ENCODE peak calls at places on chromosomes 1 and 21, in nine cellular contexts. One of them, this sample, is unnamed.
A peak's percentile ranks its signal among the peaks of the same experiment; 100 is the strongest.

GRCh38 chr1:20735581-20736111 is 3.1 kb upstream of the SH2D5 start:
- DNase-seq in astrocyte of the spinal cord: no peak
- DNase-seq in spleen: no peak
- DNase-seq in GM06990: no peak
- DNase-seq in prostate gland: no peak
- DNase-seq in HFF-Myc: no peak
- DNase-seq in HCT116: no peak
- DNase-seq in AG04450: no peak
- DNase-seq in neural crest cell: no peak
- DNase-seq in this sample: no peak

GRCh38 chr1:246680696-246681127 is 43.5 kb upstream of the SCCPDH start:
- DNase-seq in HFF-Myc: no peak
- DNase-seq in HCT116: no peak
- DNase-seq in neural crest cell: no peak
- DNase-seq in spleen: no peak
- DNase-seq in AG04450: no peak
- DNase-seq in prostate gland: no peak
- DNase-seq in GM06990: no peak
- DNase-seq in astrocyte of the spinal cord: no peak
- DNase-seq in this sample: no peak

GRCh38 chr1:218304281-218305039 is 19.4 kb downstream of the RRP15 start:
- DNase-seq in neural crest cell: no peak
- DNase-seq in astrocyte of the spinal cord: peak; percentile 58
- DNase-seq in spleen: no peak
- DNase-seq in HFF-Myc: no peak
- DNase-seq in GM06990: no peak
- DNase-seq in HCT116: no peak
- DNase-seq in AG04450: no peak
- DNase-seq in prostate gland: no peak
- DNase-seq in this sample: no peak

GRCh38 chr1:55582078-55582477 is 366.9 kb upstream of the USP24 start:
- DNase-seq in spleen: no peak
- DNase-seq in GM06990: no peak
- DNase-seq in HFF-Myc: no peak
- DNase-seq in prostate gland: no peak
- DNase-seq in neural crest cell: no peak
- DNase-seq in AG04450: no peak
- DNase-seq in HCT116: no peak
- DNase-seq in astrocyte of the spinal cord: no peak
- DNase-seq in this sample: no peak

GRCh38 chr1:19436716-19437476 is 48.4 kb downstream of the CAPZB start:
- DNase-seq in spleen: no peak
- DNase-seq in AG04450: no peak
- DNase-seq in astrocyte of the spinal cord: no peak
- DNase-seq in HFF-Myc: no peak
- DNase-seq in prostate gland: peak; percentile 94
- DNase-seq in neural crest cell: no peak
- DNase-seq in GM06990: no peak
- DNase-seq in HCT116: no peak
- DNase-seq in this sample: no peak

GRCh38 chr1:39890267-39890666 is 7.0 kb upstream of the TRIT1 start:
- DNase-seq in GM06990: no peak
- DNase-seq in astrocyte of the spinal cord: no peak
- DNase-seq in HFF-Myc: no peak
- DNase-seq in neural crest cell: no peak
- DNase-seq in prostate gland: no peak
- DNase-seq in HCT116: no peak
- DNase-seq in spleen: no peak
- DNase-seq in AG04450: no peak
- DNase-seq in this sample: no peak

GRCh38 chr1:208161656-208162375 is 82.4 kb downstream of the PLXNA2 start:
- DNase-seq in neural crest cell: no peak
- DNase-seq in HFF-Myc: no peak
- DNase-seq in AG04450: no peak
- DNase-seq in spleen: no peak
- DNase-seq in GM06990: no peak
- DNase-seq in prostate gland: no peak
- DNase-seq in astrocyte of the spinal cord: peak; percentile 63
- DNase-seq in HCT116: no peak
- DNase-seq in this sample: no peak

GRCh38 chr1:32716312-32717126 is 13.9 kb upstream of the SYNC start:
- DNase-seq in neural crest cell: peak; percentile 43
- DNase-seq in spleen: peak; percentile 81
- DNase-seq in AG04450: no peak
- DNase-seq in HFF-Myc: no peak
- DNase-seq in HCT116: peak; percentile 89
- DNase-seq in prostate gland: peak; percentile 98
- DNase-seq in GM06990: peak; percentile 59
- DNase-seq in astrocyte of the spinal cord: no peak
- DNase-seq in this sample: peak; percentile 57

GRCh38 chr1:226916497-226916896 is 23.6 kb upstream of the COQ8A start:
- DNase-seq in GM06990: no peak
- DNase-seq in HCT116: no peak
- DNase-seq in HFF-Myc: no peak
- DNase-seq in prostate gland: no peak
- DNase-seq in AG04450: no peak
- DNase-seq in neural crest cell: no peak
- DNase-seq in spleen: no peak
- DNase-seq in astrocyte of the spinal cord: no peak
- DNase-seq in this sample: no peak

GRCh38 chr1:188499690-188500089 is 1670.9 kb downstream of the PLA2G4A start:
- DNase-seq in HFF-Myc: no peak
- DNase-seq in AG04450: no peak
- DNase-seq in GM06990: no peak
- DNase-seq in HCT116: no peak
- DNase-seq in astrocyte of the spinal cord: peak; percentile 23
- DNase-seq in prostate gland: no peak
- DNase-seq in neural crest cell: no peak
- DNase-seq in spleen: no peak
- DNase-seq in this sample: no peak

GRCh38 chr21:44378646-44379581 is 25.5 kb downstream of the TRPM2 start:
- DNase-seq in HFF-Myc: no peak
- DNase-seq in spleen: no peak
- DNase-seq in AG04450: no peak
- DNase-seq in GM06990: no peak
- DNase-seq in HCT116: no peak
- DNase-seq in neural crest cell: no peak
- DNase-seq in astrocyte of the spinal cord: no peak
- DNase-seq in prostate gland: no peak
- DNase-seq in this sample: no peak

GRCh38 chr1:26218906-26219494 is 15.0 kb upstream of the CEP85 start:
- DNase-seq in spleen: no peak
- DNase-seq in astrocyte of the spinal cord: no peak
- DNase-seq in HCT116: no peak
- DNase-seq in GM06990: no peak
- DNase-seq in AG04450: no peak
- DNase-seq in neural crest cell: no peak
- DNase-seq in prostate gland: no peak
- DNase-seq in HFF-Myc: no peak
- DNase-seq in this sample: no peak

GRCh38 chr1:109521465-109521951 is 12.0 kb upstream of the AMIGO1 start:
- DNase-seq in astrocyte of the spinal cord: no peak
- DNase-seq in prostate gland: no peak
- DNase-seq in neural crest cell: no peak
- DNase-seq in AG04450: no peak
- DNase-seq in HFF-Myc: no peak
- DNase-seq in HCT116: no peak
- DNase-seq in GM06990: no peak
- DNase-seq in spleen: no peak
- DNase-seq in this sample: no peak

GRCh38 chr1:18091660-18092446 is 15.7 kb upstream of the IGSF21 start:
- DNase-seq in AG04450: no peak
- DNase-seq in HFF-Myc: peak; percentile 2
- DNase-seq in spleen: no peak
- DNase-seq in HCT116: no peak
- DNase-seq in astrocyte of the spinal cord: peak; percentile 26
- DNase-seq in GM06990: no peak
- DNase-seq in prostate gland: no peak
- DNase-seq in neural crest cell: no peak
- DNase-seq in this sample: no peak

GRCh38 chr1:46517932-46518498 is 28.4 kb downstream of the DMBX1 start:
- DNase-seq in HCT116: no peak
- DNase-seq in prostate gland: no peak
- DNase-seq in astrocyte of the spinal cord: no peak
- DNase-seq in neural crest cell: no peak
- DNase-seq in spleen: peak; percentile 22
- DNase-seq in AG04450: no peak
- DNase-seq in GM06990: no peak
- DNase-seq in HFF-Myc: no peak
- DNase-seq in this sample: no peak
- TF ChIP-seq CTCF in HCT116: no peak
- TF ChIP-seq CTCF in prostate gland: no peak
- TF ChIP-seq CTCF in astrocyte of the spinal cord: no peak
- TF ChIP-seq CTCF in neural crest cell: no peak
- TF ChIP-seq CTCF in spleen: no peak
- TF ChIP-seq CTCF in AG04450: no peak
- TF ChIP-seq CTCF in GM06990: no peak
- TF ChIP-seq CTCF in HFF-Myc: no peak
- TF ChIP-seq CTCF in this sample: no peak

DNA sequence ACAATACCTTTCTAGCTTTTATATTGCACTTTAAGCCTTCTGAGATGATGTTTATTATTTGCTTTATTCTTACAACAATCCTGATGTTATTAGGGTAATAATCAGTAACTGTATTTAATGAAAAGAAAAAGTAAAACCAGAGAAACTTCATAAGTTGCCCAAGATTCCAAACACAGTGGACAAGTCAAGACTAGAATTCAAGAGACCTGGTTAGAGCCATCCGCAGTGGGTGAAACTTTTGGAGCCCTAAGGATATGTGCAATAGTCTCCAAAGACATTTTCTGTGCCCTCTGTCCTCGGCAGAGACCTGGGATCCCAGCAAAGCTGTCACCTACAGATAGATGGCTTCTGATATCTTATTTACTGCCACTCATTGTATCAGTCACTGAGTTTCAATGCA is 106.8 kb upstream of the DPT start:
- DNase-seq in prostate gland: no peak
- DNase-seq in AG04450: no peak
- DNase-seq in HCT116: no peak
- DNase-seq in astrocyte of the spinal cord: no peak
- DNase-seq in GM06990: no peak
- DNase-seq in spleen: no peak
- DNase-seq in HFF-Myc: no peak
- DNase-seq in neural crest cell: no peak
- DNase-seq in this sample: no peak
- TF ChIP-seq CTCF in prostate gland: no peak
- TF ChIP-seq CTCF in AG04450: no peak
- TF ChIP-seq CTCF in HCT116: no peak
- TF ChIP-seq CTCF in astrocyte of the spinal cord: no peak
- TF ChIP-seq CTCF in GM06990: no peak
- TF ChIP-seq CTCF in spleen: no peak
- TF ChIP-seq CTCF in HFF-Myc: no peak
- TF ChIP-seq CTCF in neural crest cell: no peak
- TF ChIP-seq CTCF in this sample: no peak

GRCh38 chr1:47507140-47507539 is 69.3 kb downstream of the FOXD2 start:
- DNase-seq in spleen: no peak
- DNase-seq in prostate gland: no peak
- DNase-seq in HCT116: no peak
- DNase-seq in AG04450: no peak
- DNase-seq in GM06990: no peak
- DNase-seq in HFF-Myc: no peak
- DNase-seq in astrocyte of the spinal cord: no peak
- DNase-seq in neural crest cell: no peak
- DNase-seq in this sample: no peak

GRCh38 chr1:47510282-47510811 is 72.5 kb downstream of the FOXD2 start:
- DNase-seq in AG04450: no peak
- DNase-seq in HCT116: no peak
- DNase-seq in astrocyte of the spinal cord: no peak
- DNase-seq in HFF-Myc: no peak
- DNase-seq in prostate gland: no peak
- DNase-seq in GM06990: no peak
- DNase-seq in spleen: peak; percentile 11
- DNase-seq in neural crest cell: no peak
- DNase-seq in this sample: no peak

GRCh38 chr1:47511825-47512224 is 74.0 kb downstream of the FOXD2 start:
- DNase-seq in astrocyte of the spinal cord: no peak
- DNase-seq in GM06990: no peak
- DNase-seq in prostate gland: no peak
- DNase-seq in HCT116: no peak
- DNase-seq in spleen: no peak
- DNase-seq in neural crest cell: no peak
- DNase-seq in AG04450: no peak
- DNase-seq in HFF-Myc: no peak
- DNase-seq in this sample: no peak

GRCh38 chr1:47507921-47508894 is 70.4 kb downstream of the FOXD2 start:
- DNase-seq in HFF-Myc: no peak
- DNase-seq in spleen: peak; percentile 73
- DNase-seq in AG04450: no peak
- DNase-seq in astrocyte of the spinal cord: no peak
- DNase-seq in HCT116: no peak
- DNase-seq in neural crest cell: peak; percentile 50
- DNase-seq in GM06990: no peak
- DNase-seq in prostate gland: peak; percentile 27
- DNase-seq in this sample: peak; percentile 18

DNA sequence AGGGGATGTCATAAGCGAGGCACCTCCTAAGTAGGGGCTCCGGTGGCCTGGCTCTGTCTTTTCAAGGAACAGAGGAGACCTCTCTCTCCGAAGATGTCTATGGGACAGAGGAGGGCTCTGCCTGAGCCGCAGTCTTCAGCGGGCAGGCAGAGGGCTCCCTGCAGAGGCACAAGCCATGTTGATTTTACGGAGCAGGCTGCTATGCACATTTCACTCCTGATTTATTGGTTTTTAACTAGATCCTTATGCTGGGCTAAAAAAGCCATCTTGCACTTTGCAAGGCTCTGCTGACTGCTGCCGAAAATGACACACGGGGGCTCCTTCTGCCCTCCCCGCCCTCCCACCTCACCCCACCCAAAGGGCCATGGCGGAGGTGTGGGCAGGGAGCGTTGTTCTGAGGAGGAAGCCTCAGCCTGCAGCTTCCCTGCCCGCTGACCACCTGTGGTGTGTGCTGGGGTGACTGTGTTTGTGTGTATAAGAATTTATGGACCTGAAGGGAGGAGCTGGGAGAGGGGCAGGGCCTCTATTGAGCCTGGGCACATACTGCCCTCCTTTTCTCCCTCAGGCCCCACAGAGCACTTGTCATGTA is 71.2 kb downstream of the FOXD2 start:
- DNase-seq in spleen: peak; percentile 49
- DNase-seq in neural crest cell: no peak
- DNase-seq in HFF-Myc: no peak
- DNase-seq in AG04450: no peak
- DNase-seq in HCT116: no peak
- DNase-seq in astrocyte of the spinal cord: peak; percentile 31
- DNase-seq in prostate gland: no peak
- DNase-seq in GM06990: no peak
- DNase-seq in this sample: no peak
- TF ChIP-seq CTCF in spleen: no peak
- TF ChIP-seq CTCF in neural crest cell: no peak
- TF ChIP-seq CTCF in HFF-Myc: no peak
- TF ChIP-seq CTCF in AG04450: no peak
- TF ChIP-seq CTCF in HCT116: no peak
- TF ChIP-seq CTCF in astrocyte of the spinal cord: no peak
- TF ChIP-seq CTCF in prostate gland: no peak
- TF ChIP-seq CTCF in GM06990: no peak
- TF ChIP-seq CTCF in this sample: no peak

DNA sequence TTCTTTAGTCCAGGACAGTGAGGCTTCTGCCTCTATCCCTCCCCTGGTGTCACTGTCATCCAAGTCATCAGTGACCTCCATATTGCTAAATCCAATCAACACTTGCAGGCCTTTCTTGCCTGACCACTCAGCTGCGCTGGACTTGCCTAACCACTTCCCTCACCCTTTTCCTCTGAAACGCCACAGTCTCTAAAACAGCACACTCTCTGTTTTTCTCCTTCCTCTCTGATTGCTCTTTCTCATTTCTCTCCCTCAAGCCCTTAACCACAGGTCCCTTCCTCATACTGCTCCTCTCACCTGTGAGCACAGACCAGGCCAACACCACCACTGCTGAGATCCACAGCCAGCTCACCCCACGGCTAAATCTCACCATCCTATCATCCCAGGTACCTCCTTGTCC is 17.5 kb downstream of the TAL1 start:
- DNase-seq in astrocyte of the spinal cord: no peak
- DNase-seq in neural crest cell: no peak
- DNase-seq in prostate gland: no peak
- DNase-seq in HFF-Myc: no peak
- DNase-seq in HCT116: no peak
- DNase-seq in GM06990: no peak
- DNase-seq in spleen: peak; percentile 37
- DNase-seq in AG04450: no peak
- DNase-seq in this sample: no peak
- TF ChIP-seq CTCF in astrocyte of the spinal cord: no peak
- TF ChIP-seq CTCF in neural crest cell: no peak
- TF ChIP-seq CTCF in prostate gland: no peak
- TF ChIP-seq CTCF in HFF-Myc: no peak
- TF ChIP-seq CTCF in HCT116: no peak
- TF ChIP-seq CTCF in GM06990: no peak
- TF ChIP-seq CTCF in spleen: no peak
- TF ChIP-seq CTCF in AG04450: no peak
- TF ChIP-seq CTCF in this sample: no peak

This sample was measured in endothelial cell.